ENCODE peak calls at places on chromosomes 6 and 20, in seven cellular contexts. I, M, S, F, G, K and D are unnamed samples.

GRCh38 chr6:32167761-32168262 is 3.4 kb downstream of the EGFL8 start:
- DNase-seq in F (no peak), K (no peak), S (no peak), M (no peak), G (no peak), I (no peak), D (no peak)

GRCh38 chr6:156975414-156975813 is 198.2 kb downstream of the ARID1B start:
- DNase-seq in M (no peak), G (no peak), F (no peak), S (no peak), K (no peak), I (no peak), D (no peak)

GRCh38 chr20:62711703-62712101 is 3.1 kb downstream of the NTSR1 start:
- DNase-seq in F (no peak), G (no peak), I (no peak), M (no peak), S (no peak), K (peak; percentile 74), D (no peak)

GRCh38 chr6:4550227-4550597 is 226.0 kb upstream of the CDYL start:
- DNase-seq in F (no peak), G (no peak), S (no peak), K (no peak), I (no peak), M (no peak), D (no peak)

GRCh38 chr20:19757487-19757972 is 528 bp upstream of the RIN2 start:
- DNase-seq in S (peak; percentile 32), F (no peak), M (peak; percentile 92), G (peak; percentile 88), K (peak; percentile 74), I (peak; percentile 81), D (peak; percentile 84)

GRCh38 chr20:16537025-16537665 is 36.1 kb downstream of the KIF16B start:
- DNase-seq in K (no peak), F (no peak), S (no peak), G (no peak), M (no peak), I (no peak), D (no peak)

GRCh38 chr6:155103816-155104366 is 108.8 kb downstream of the TIAM2 start:
- DNase-seq in I (no peak), S (no peak), G (no peak), K (no peak), F (no peak), M (peak; percentile 68), D (no peak)

GRCh38 chr6:34360556-34360955 is 31.9 kb downstream of the NUDT3 start:
- DNase-seq in F (no peak), M (peak; percentile 59), K (no peak), S (no peak), G (no peak), I (no peak), D (no peak)

GRCh38 chr20:10172998-10173655 is 45.5 kb upstream of the SNAP25 start:
- DNase-seq in G (no peak), F (no peak), K (no peak), I (no peak), M (no peak), S (no peak), D (no peak)

GRCh38 chr6:89997456-89998445 is 103.5 kb downstream of the GJA10 start:
- DNase-seq in I (no peak), G (no peak), S (no peak), F (no peak), K (no peak), M (peak; percentile 49), D (no peak)

GRCh38 chr6:159852877-159853276 is 37.9 kb upstream of the MAS1 start:
- DNase-seq in F (peak; percentile 18), I (no peak), S (no peak), K (peak; percentile 12), G (no peak), M (peak; percentile 44), D (no peak)

GRCh38 chr20:31593221-31594001 is 11.7 kb upstream of the ID1 start:
- DNase-seq in K (peak; percentile 99), G (no peak), F (no peak), M (peak; percentile 56), I (no peak), S (peak; percentile 89), D (peak; percentile 93)

GRCh38 chr6:55980627-55981211 is 105.3 kb upstream of the BMP5 start:
- DNase-seq in K (peak; percentile 71), G (no peak), I (peak; percentile 47), F (no peak), S (no peak), M (peak; percentile 42), D (no peak)

GRCh38 chr20:54643761-54644160 is 168.4 kb downstream of the DOK5 start:
- DNase-seq in I (no peak), S (peak; percentile 100), K (no peak), F (no peak), G (no peak), M (peak; percentile 68), D (no peak)

GRCh38 chr6:12608016-12608860 is 108.3 kb upstream of the PHACTR1 start:
- DNase-seq in K (no peak), S (peak; percentile 44), G (no peak), I (no peak), F (no peak), M (peak; percentile 34), D (no peak)

GRCh38 chr6:83536034-83536646 is 23.8 kb downstream of the PRSS35 start:
- DNase-seq in G (peak; percentile 57), S (no peak), K (peak; percentile 74), I (peak; percentile 65), F (peak; percentile 82), M (peak; percentile 58), D (no peak)

GRCh38 chr6:29681811-29682210 is 859 bp upstream of the ZFP57 start:
- DNase-seq in G (no peak), K (no peak), M (no peak), I (no peak), S (no peak), F (no peak), D (no peak)

GRCh38 chr6:130457605-130458004 is 91.8 kb downstream of the TMEM200A start:
- DNase-seq in F (no peak), K (no peak), I (no peak), M (peak; percentile 69), G (no peak), S (no peak), D (no peak)

GRCh38 chr20:29876911-29877285 is 1380.6 kb upstream of the DEFB115 start:
- DNase-seq in M (no peak), K (no peak), S (no peak), I (no peak), F (peak; percentile 48), G (no peak), D (no peak)

GRCh38 chr20:46999821-47000465 is 105.3 kb downstream of the EYA2 start:
- DNase-seq in I (no peak), M (no peak), S (no peak), G (no peak), F (no peak), K (no peak), D (no peak)

GRCh38 chr20:12699374-12700228 is 309.2 kb upstream of the SPTLC3 start:
- DNase-seq in I (no peak), F (no peak), S (no peak), K (peak; percentile 35), G (no peak), M (no peak), D (peak; percentile 44)

GRCh38 chr20:56554869-56555268 is 21.8 kb downstream of the FAM209B start:
- DNase-seq in G (peak; percentile 32), M (peak; percentile 86), K (peak; percentile 79), F (no peak), I (no peak), S (peak; percentile 88), D (no peak)

GRCh38 chr20:58470336-58470978 is 44.7 kb downstream of the APCDD1L start:
- DNase-seq in S (no peak), I (no peak), M (no peak), F (no peak), K (no peak), G (no peak), D (no peak)

GRCh38 chr6:160082627-160083026 is 39.0 kb upstream of the SLC22A1 start:
- DNase-seq in F (no peak), G (no peak), S (no peak), I (no peak), K (no peak), M (no peak), D (no peak)

GRCh38 chr6:10719386-10720228 is 3.3 kb upstream of the TMEM14C start:
- DNase-seq in I (no peak), K (no peak), F (no peak), S (no peak), G (no peak), M (peak; percentile 18), D (peak; percentile 61)

GRCh38 chr6:40359808-40360207 is 227.4 kb downstream of the LRFN2 start:
- DNase-seq in S (no peak), K (no peak), F (no peak), M (no peak), G (no peak), I (no peak), D (no peak)

GRCh38 chr6:21438986-21439352 is 154.6 kb upstream of the SOX4 start:
- DNase-seq in G (no peak), S (no peak), K (no peak), F (no peak), M (no peak), I (no peak), D (no peak)

GRCh38 chr6:72286911-72287311 is 335.0 kb upstream of the KCNQ5 start:
- DNase-seq in I (no peak), G (no peak), F (no peak), K (no peak), M (peak; percentile 24), S (peak; percentile 39), D (no peak)

GRCh38 chr20:56469077-56469449 is 636 bp downstream of the RTF2 start:
- DNase-seq in I (no peak), G (no peak), S (no peak), K (no peak), M (no peak), F (no peak), D (no peak)

GRCh38 chr20:50387218-50387995 is 122.8 kb upstream of the PTPN1 start:
- DNase-seq in G (no peak), S (no peak), K (no peak), M (no peak), I (no peak), F (no peak), D (no peak)

GRCh38 chr20:24109008-24109407 is 120.4 kb upstream of the GGTLC1 start:
- DNase-seq in F (no peak), I (no peak), G (no peak), K (no peak), S (no peak), M (no peak), D (no peak)

GRCh38 chr20:14913896-14914295 is 576.5 kb upstream of the FLRT3 start:
- DNase-seq in G (no peak), I (no peak), S (no peak), K (no peak), M (no peak), F (no peak), D (no peak)

GRCh38 chr20:10524643-10525042 is 89.5 kb downstream of the SLX4IP start:
- DNase-seq in F (no peak), S (no peak), M (no peak), K (peak; percentile 16), G (no peak), I (no peak), D (no peak)

GRCh38 chr20:60327971-60328660 is 369.9 kb downstream of the CDH26 start:
- DNase-seq in M (no peak), G (no peak), S (no peak), K (no peak), I (no peak), F (no peak), D (no peak)